ENCODE peak calls at places on chromosomes 7 and 10, in six cellular contexts. A is foreskin fibroblast, G is MCF 10A, P is kidney, J is tibial artery, B is HL-60. D is an unnamed sample.

GRCh38 chr7:36794689-36795088 is 70.4 kb upstream of the AOAH start:
- DNase-seq in B (no peak), J (no peak), P (no peak), A (no peak), G (peak), D (no peak)

GRCh38 chr10:76329891-76330575 is 898.6 kb downstream of the LRMDA start:
- DNase-seq in P (no peak), G (peak), B (no peak), J (no peak), A (peak), D (no peak)

GRCh38 chr7:12805518-12805928 is 118.1 kb downstream of the ARL4A start:
- DNase-seq in B (no peak), A (peak), G (peak), J (no peak), P (no peak), D (no peak)

GRCh38 chr10:99827906-99828305 is 45.5 kb downstream of the ABCC2 start:
- DNase-seq in G (no peak), J (no peak), B (no peak), P (no peak), A (peak), D (no peak)

GRCh38 chr7:4784799-4785198 is 9.4 kb downstream of the AP5Z1 start:
- DNase-seq in P (no peak), B (no peak), A (no peak), G (no peak), J (no peak), D (no peak)

GRCh38 chr7:143512488-143513340 is 35.0 kb downstream of the TAS2R41 start:
- DNase-seq in G (peak), B (no peak), J (no peak), A (peak), P (no peak), D (no peak)

GRCh38 chr7:116334555-116334954 is 124.2 kb downstream of the TES start:
- DNase-seq in G (no peak), P (no peak), B (no peak), J (no peak), A (peak), D (no peak)

GRCh38 chr10:89327803-89328441 is at the start of gene IFIT3:
- DNase-seq in J (peak), P (no peak), A (peak), B (peak), G (peak), D (peak)

GRCh38 chr10:132520147-132520811 is 17.3 kb upstream of the INPP5A start:
- DNase-seq in G (no peak), J (peak), P (peak), B (no peak), A (peak), D (peak)

GRCh38 chr7:46747222-46747621 is 826.1 kb upstream of the IGFBP3 start:
- DNase-seq in A (no peak), J (no peak), B (no peak), P (peak), G (peak), D (no peak)

GRCh38 chr10:104638861-104639594 is 2.1 kb upstream of the SORCS3 start:
- DNase-seq in P (no peak), G (no peak), B (no peak), A (peak), J (no peak), D (no peak)

GRCh38 chr7:125878235-125878928 is 948.8 kb upstream of the POT1 start:
- DNase-seq in A (no peak), G (no peak), P (no peak), B (no peak), J (no peak), D (no peak)

GRCh38 chr7:138864667-138865066 is 66.7 kb upstream of the ATP6V0A4 start:
- DNase-seq in P (no peak), G (peak), A (peak), B (peak), J (no peak), D (no peak)

GRCh38 chr7:152462995-152463713 is 27.4 kb upstream of the KMT2C start:
- DNase-seq in A (peak), J (peak), G (no peak), B (no peak), P (no peak), D (no peak)

GRCh38 chr7:76260171-76260703 is 42.2 kb upstream of the HSPB1 start:
- DNase-seq in J (no peak), A (peak), G (peak), P (no peak), B (no peak), D (no peak)

GRCh38 chr7:92057375-92057774 is 76.9 kb downstream of the CYP51A1 start:
- DNase-seq in J (no peak), G (peak), A (no peak), B (peak), P (no peak), D (no peak)

GRCh38 chr7:123747089-123747488 is 1.7 kb downstream of the WASL start:
- DNase-seq in B (no peak), A (no peak), P (no peak), G (peak), J (no peak), D (no peak)

GRCh38 chr7:13911920-13912319 is 77.5 kb downstream of the ETV1 start:
- DNase-seq in G (no peak), A (no peak), J (no peak), P (no peak), B (no peak), D (no peak)

GRCh38 chr10:62681211-62681940 is 123.1 kb upstream of the ADO start:
- DNase-seq in G (no peak), P (no peak), J (no peak), A (no peak), B (peak), D (peak)

GRCh38 chr10:84205853-84206513 is 11.6 kb downstream of the CDHR1 start:
- DNase-seq in G (no peak), B (no peak), J (no peak), P (no peak), A (no peak), D (no peak)
- TF ChIP-seq CTCF in G (no peak), B (no peak), J (no peak), P (no peak), A (no peak), D (peak)

GRCh38 chr7:118590107-118590506 is 365.6 kb downstream of the ANKRD7 start:
- DNase-seq in B (peak), J (no peak), A (no peak), P (no peak), G (peak), D (no peak)
- TF ChIP-seq CTCF in B (no peak), J (no peak), A (no peak), P (no peak), G (peak), D (peak)

GRCh38 chr7:2522780-2523433 is 3.3 kb downstream of the LFNG start:
- DNase-seq in A (peak), P (no peak), B (no peak), G (peak), J (no peak), D (no peak)
- TF ChIP-seq CTCF in A (no peak), P (no peak), B (no peak), G (no peak), J (no peak), D (no peak)

GRCh38 chr10:15725603-15726002 is 5.9 kb upstream of the ITGA8 start:
- DNase-seq in G (peak), B (no peak), J (peak), P (no peak), A (peak), D (no peak)
- TF ChIP-seq CTCF in G (peak), B (no peak), J (peak), P (peak), A (peak), D (no peak)

GRCh38 chr7:50285259-50285658 is 19.3 kb upstream of the IKZF1 start:
- DNase-seq in J (no peak), P (no peak), G (no peak), A (no peak), B (peak), D (no peak)
- TF ChIP-seq CTCF in J (no peak), P (no peak), G (no peak), A (no peak), B (no peak), D (no peak)

GRCh38 chr7:774161-775109 is 47.4 kb upstream of the PRKAR1B start:
- DNase-seq in G (peak), B (peak), J (no peak), A (peak), P (peak), D (no peak)
- TF ChIP-seq CTCF in G (peak), B (peak), J (peak), A (peak), P (peak), D (peak)

DNA sequence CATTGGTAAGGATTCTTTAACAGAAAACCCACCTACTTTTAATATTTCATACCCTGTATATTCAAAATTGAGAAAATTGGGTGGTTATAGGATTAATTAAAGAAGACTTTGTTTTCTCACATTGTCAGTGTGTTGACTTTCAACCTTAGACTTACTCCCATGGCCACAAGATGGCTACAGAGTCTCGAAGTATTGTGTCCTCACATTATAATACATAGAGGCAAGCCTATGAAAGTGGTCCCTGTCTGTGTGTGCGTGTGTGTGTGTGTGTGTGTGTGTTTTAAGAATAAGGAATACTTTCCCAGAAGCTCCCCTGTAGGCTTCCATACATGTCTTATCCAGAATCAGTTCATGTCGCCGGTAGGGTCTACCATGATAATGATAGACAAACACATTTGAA is 180.0 kb downstream of the PHF14 start:
- DNase-seq in G (no peak), B (no peak), A (no peak), P (no peak), J (no peak), D (no peak)
- TF ChIP-seq CTCF in G (no peak), B (no peak), A (no peak), P (peak), J (no peak), D (no peak)

GRCh38 chr7:17168399-17168798 is 130.1 kb upstream of the AHR start:
- DNase-seq in P (no peak), G (no peak), J (no peak), A (no peak), B (no peak), D (no peak)

GRCh38 chr7:17171427-17171826 is 127.0 kb upstream of the AHR start:
- DNase-seq in B (no peak), P (no peak), G (no peak), A (no peak), J (no peak), D (no peak)

GRCh38 chr7:17166824-17167379 is 131.6 kb upstream of the AHR start:
- DNase-seq in J (no peak), A (no peak), G (no peak), B (no peak), P (no peak), D (no peak)
- TF ChIP-seq CTCF in J (no peak), A (no peak), G (no peak), B (no peak), P (no peak), D (no peak)

GRCh38 chr7:108016841-108017775 is 14.1 kb upstream of the LAMB1 start:
- DNase-seq in B (no peak), G (peak), A (peak), P (no peak), J (no peak), D (no peak)
- TF ChIP-seq CTCF in B (peak), G (peak), A (peak), P (peak), J (peak), D (no peak)

DNA sequence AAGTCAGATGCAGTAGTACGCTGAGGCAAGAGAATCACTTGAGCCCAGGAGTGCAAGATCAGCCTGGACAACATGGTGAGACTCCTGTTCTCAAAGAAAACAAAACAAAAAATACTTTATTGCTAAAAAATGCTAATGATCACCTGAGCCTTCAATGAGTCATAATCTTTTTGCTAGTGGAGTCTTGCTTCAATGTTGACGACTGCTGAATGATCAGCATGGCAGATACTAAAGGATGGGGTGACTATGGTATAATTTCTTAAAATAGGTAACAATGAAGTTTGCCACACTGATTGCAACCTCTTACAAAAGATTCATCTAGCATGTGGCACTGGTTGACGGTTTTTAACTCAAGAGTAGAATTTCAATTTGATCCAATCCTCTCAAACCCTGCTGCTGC is 22.3 kb downstream of the NANOS1 start:
- DNase-seq in A (no peak), J (no peak), P (no peak), B (no peak), G (no peak), D (no peak)
- TF ChIP-seq CTCF in A (no peak), J (no peak), P (no peak), B (no peak), G (no peak), D (no peak)